ENCODE peak calls at places on chromosome 13, in four cellular contexts. X is H1, K is GM12878, E is HepG2. P is an unnamed sample.

GRCh38 chr13:52414963-52415362 is 9.0 kb upstream of the THSD1 start:
- DNase-seq in X (no peak), E (no peak), K (no peak), P (no peak)

GRCh38 chr13:83773961-83774360 is 108.3 kb downstream of the SLITRK1 start:
- DNase-seq in K (no peak), X (no peak), E (no peak), P (no peak)

GRCh38 chr13:50215389-50215788 is 200.1 kb downstream of the KCNRG start:
- DNase-seq in X (no peak), K (no peak), E (peak), P (no peak)

GRCh38 chr13:54185785-54186184 is 1157.2 kb downstream of the OLFM4 start:
- DNase-seq in E (no peak), X (no peak), K (no peak), P (no peak)

GRCh38 chr13:75512253-75512652 is 25.4 kb downstream of the COMMD6 start:
- DNase-seq in K (peak), E (no peak), X (no peak), P (no peak)

GRCh38 chr13:105814219-105814901 is 721.1 kb downstream of the EFNB2 start:
- DNase-seq in E (no peak), X (no peak), K (no peak), P (no peak)

GRCh38 chr13:33280923-33281322 is 4.6 kb downstream of the STARD13 start:
- DNase-seq in E (no peak), K (no peak), X (no peak), P (no peak)

GRCh38 chr13:57704031-57704430 is 72.5 kb downstream of the PCDH17 start:
- DNase-seq in X (no peak), E (no peak), K (no peak), P (no peak)

GRCh38 chr13:97001641-97002040 is 7.4 kb upstream of the OXGR1 start:
- DNase-seq in E (no peak), K (no peak), X (no peak), P (no peak)

GRCh38 chr13:51541037-51541436 is 43.2 kb upstream of the WDFY2 start:
- DNase-seq in E (peak), X (no peak), K (no peak), P (no peak)

GRCh38 chr13:101416181-101417042 is at the start of gene NALCN:
- DNase-seq in X (no peak), E (no peak), K (no peak), P (no peak)

GRCh38 chr13:79477968-79478367 is 3.0 kb upstream of the NDFIP2 start:
- DNase-seq in K (no peak), E (no peak), X (no peak), P (no peak)

GRCh38 chr13:20969182-20969581 is 66.6 kb upstream of the XPO4 start:
- DNase-seq in E (no peak), K (peak), X (no peak), P (no peak)

GRCh38 chr13:84606616-84607015 is 724.3 kb upstream of the SLITRK1 start:
- DNase-seq in X (no peak), E (no peak), K (no peak), P (no peak)

GRCh38 chr13:28485551-28485950 is 9.4 kb downstream of the FLT1 start:
- DNase-seq in X (no peak), E (no peak), K (no peak), P (no peak)

GRCh38 chr13:48730971-48731658 is 77.4 kb downstream of the CYSLTR2 start:
- DNase-seq in K (no peak), E (no peak), X (no peak), P (no peak)

GRCh38 chr13:34217343-34218094 is 399.6 kb downstream of the RFC3 start:
- DNase-seq in X (no peak), K (no peak), E (no peak), P (no peak)

GRCh38 chr13:114029866-114030625 is 56.2 kb upstream of the C13orf46 start:
- DNase-seq in E (peak), X (no peak), K (no peak), P (no peak)

GRCh38 chr13:84845875-84846619 is 953.2 kb downstream of the SLITRK6 start:
- DNase-seq in K (no peak), E (no peak), X (no peak), P (no peak)

GRCh38 chr13:99086869-99087129 is 108.9 kb upstream of the DOCK9 start:
- DNase-seq in E (no peak), K (no peak), X (no peak), P (no peak)

GRCh38 chr13:39506559-39507390 is 96.2 kb downstream of the LHFPL6 start:
- DNase-seq in K (no peak), E (no peak), X (no peak), P (no peak)

GRCh38 chr13:36778083-36778671 is 40.8 kb upstream of the RFXAP start:
- DNase-seq in K (peak), X (no peak), E (peak), P (no peak)

GRCh38 chr13:54980651-54981050 is 1952.0 kb downstream of the OLFM4 start:
- DNase-seq in X (no peak), E (no peak), K (no peak), P (no peak)

GRCh38 chr13:28493740-28494536 is 990 bp downstream of the FLT1 start:
- DNase-seq in K (no peak), X (no peak), E (no peak), P (no peak)

GRCh38 chr13:105474983-105475382 is 1060.5 kb downstream of the EFNB2 start:
- DNase-seq in K (no peak), X (no peak), E (no peak), P (no peak)

GRCh38 chr13:36981156-36981743 is 17.9 kb downstream of the ALG5 start:
- DNase-seq in K (no peak), E (peak), X (no peak), P (peak)

GRCh38 chr13:98033277-98034247 is 80.1 kb downstream of the IPO5 start:
- DNase-seq in E (peak), X (no peak), K (no peak), P (peak)

GRCh38 chr13:77351326-77351725 is 24.4 kb upstream of the MYCBP2 start:
- DNase-seq in K (no peak), X (no peak), E (no peak), P (no peak)

GRCh38 chr13:99725644-99726043 is 224.4 kb downstream of the TM9SF2 start:
- DNase-seq in K (no peak), X (no peak), E (no peak), P (no peak)

GRCh38 chr13:32737679-32738078 is 151.4 kb downstream of the PDS5B start:
- DNase-seq in K (no peak), X (no peak), E (no peak), P (no peak)

GRCh38 chr13:23969672-23970071 is 72.4 kb upstream of the C1QTNF9B start:
- DNase-seq in X (no peak), K (no peak), E (peak), P (no peak)

GRCh38 chr13:28097503-28097902 is 2.9 kb downstream of the FLT3 start:
- DNase-seq in X (no peak), K (no peak), E (no peak), P (no peak)

GRCh38 chr13:80141114-80141849 is 199.6 kb downstream of the SPRY2 start:
- DNase-seq in K (no peak), E (no peak), X (no peak), P (no peak)

GRCh38 chr13:39530996-39531395 is 72.0 kb downstream of the LHFPL6 start:
- DNase-seq in E (no peak), X (no peak), K (no peak), P (no peak)

GRCh38 chr13:75437582-75438318 is 44.2 kb downstream of the TBC1D4 start:
- DNase-seq in X (no peak), K (no peak), E (no peak), P (peak)

GRCh38 chr13:46624353-46624752 is 71.4 kb downstream of the LRCH1 start:
- DNase-seq in X (no peak), E (no peak), K (no peak), P (no peak)

GRCh38 chr13:46621133-46621532 is 68.2 kb downstream of the LRCH1 start:
- DNase-seq in E (no peak), X (no peak), K (no peak), P (no peak)

GRCh38 chr13:46624821-46625220 is 71.9 kb downstream of the LRCH1 start:
- DNase-seq in E (no peak), X (no peak), K (no peak), P (no peak)

GRCh38 chr13:46622013-46622917 is 69.3 kb downstream of the LRCH1 start:
- DNase-seq in K (no peak), X (no peak), E (peak), P (no peak)

DNA sequence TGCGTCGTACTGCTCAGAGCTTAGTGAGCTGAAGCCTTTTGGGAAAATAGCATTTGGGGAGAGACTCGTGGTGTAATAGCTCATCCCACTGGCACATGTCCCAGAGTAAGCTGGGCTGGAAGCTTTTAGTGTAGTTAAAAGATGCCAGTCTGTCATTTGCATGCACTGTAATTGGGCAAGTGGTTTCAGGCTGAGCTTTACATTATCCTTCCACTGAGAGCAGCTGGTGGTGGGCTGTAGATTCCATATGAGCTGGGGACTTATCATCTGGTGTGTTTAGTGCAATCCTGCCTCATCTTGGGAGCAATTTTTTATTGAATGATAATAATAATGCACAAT is 69.9 kb downstream of the LRCH1 start:
- DNase-seq in E (no peak), K (no peak), X (no peak), P (no peak)
- TF ChIP-seq RAD21 in E (no peak), K (no peak), X (no peak), P (no peak)

GRCh38 chr13:110307697-110308376 is 753 bp downstream of the COL4A2 start:
- DNase-seq in E (no peak), X (no peak), K (no peak), P (no peak)
- TF ChIP-seq HDAC6 in E (no peak), X (no peak), K (no peak), P (no peak)

GRCh38 chr13:74206061-74206561 is 71.9 kb upstream of the KLF12 start:
- DNase-seq in X (no peak), E (no peak), K (no peak), P (no peak)
- TF ChIP-seq HDAC2 in X (no peak), E (no peak), K (no peak), P (no peak)

GRCh38 chr13:94079876-94080275 is 399.6 kb downstream of the DCT start:
- DNase-seq in X (no peak), K (no peak), E (no peak), P (no peak)
- TF ChIP-seq RAD21 in X (no peak), K (no peak), E (no peak), P (no peak)

GRCh38 chr13:46071590-46072249 is 19.2 kb upstream of the ZC3H13 start:
- DNase-seq in K (peak), E (peak), X (no peak), P (peak)
- TF ChIP-seq HDAC6 in K (no peak), E (no peak), X (no peak), P (no peak)